ENCODE peak calls at places on chromosomes 13 and 19, in six cellular contexts. J is NCI-H1092 treated with DMSO at 0.1 percent for 48 hours; U is cardiac fibroblast; A is stomach; B is stimulated activated naive CD8-positive, alpha-beta T cell treated with anti-CD3 and anti-CD28 coated beads, Interleukin-15, amount 100 ng/mL, for 72 hours; R is bronchial epithelial cell. S is an unnamed sample.

GRCh38 chr19:57830071-57830602 is at the start of gene ZNF587B:
- DNase-seq in J (peak), B (no peak), U (peak), R (peak), A (peak), S (peak)

GRCh38 chr19:1360818-1361461 is 22.8 kb upstream of the NDUFS7 start:
- DNase-seq in R (peak), U (peak), B (no peak), A (no peak), J (peak), S (peak)

GRCh38 chr19:53389591-53390377 is 5.2 kb upstream of the ZNF765 start:
- DNase-seq in U (no peak), R (no peak), A (no peak), J (peak), B (no peak), S (no peak)

GRCh38 chr19:49486710-49487276 is 615 bp upstream of the RPL13A start:
- DNase-seq in R (no peak), B (no peak), J (no peak), A (no peak), U (no peak), S (no peak)

GRCh38 chr19:49114630-49115363 is 627 bp downstream of the LIN7B start:
- DNase-seq in R (no peak), B (peak), A (peak), U (peak), J (peak), S (peak)

GRCh38 chr19:1446713-1447564 is 3.0 kb upstream of the APC2 start:
- DNase-seq in U (no peak), J (no peak), R (no peak), A (no peak), B (no peak), S (no peak)

GRCh38 chr13:22929391-22930126 is 251.2 kb upstream of the SGCG start:
- DNase-seq in B (no peak), R (no peak), U (no peak), A (no peak), J (no peak), S (no peak)

GRCh38 chr19:5494780-5495179 is 39.6 kb downstream of the ZNRF4 start:
- DNase-seq in J (no peak), A (no peak), B (no peak), U (no peak), R (no peak), S (no peak)

GRCh38 chr19:54201980-54202379 is 1.3 kb downstream of the RPS9 start:
- DNase-seq in J (no peak), A (no peak), R (no peak), B (no peak), U (peak), S (no peak)

GRCh38 chr13:44148159-44148929 is 225.3 kb upstream of the SERP2 start:
- DNase-seq in A (no peak), J (no peak), R (no peak), U (peak), B (no peak), S (no peak)

GRCh38 chr19:52170863-52171320 is 529 bp downstream of the ZNF836 start:
- DNase-seq in A (no peak), B (no peak), R (no peak), J (peak), U (no peak), S (peak)

GRCh38 chr19:5775668-5776309 is 8.8 kb downstream of the PRR22 start:
- DNase-seq in J (no peak), B (no peak), R (peak), A (no peak), U (peak), S (no peak)

GRCh38 chr13:51518847-51519246 is 65.4 kb upstream of the WDFY2 start:
- DNase-seq in J (no peak), B (peak), U (peak), R (peak), A (no peak), S (no peak)

GRCh38 chr13:105918842-105919741 is 616.4 kb downstream of the EFNB2 start:
- DNase-seq in R (peak), U (peak), A (peak), B (no peak), J (no peak), S (peak)